ENCODE peak calls at places on chromosome 3, in nine cellular contexts. B is SJSA1; N is stimulated activated CD8-positive, alpha-beta memory T cell treated with anti-CD3 and anti-CD28 coated beads, Interleukin-15, amount 100 ng/mL, for 48 hours; M is occipital lobe; X is NCI-H524; F is Right ventricle myocardium inferior; W is adrenal gland; Y is Caki2; Q is activated CD4-positive, alpha-beta T cell treated with anti-CD3 and anti-CD28 coated beads, Interleukin-2, amount 50 U/mL, for 1 hour. K is an unnamed sample.

GRCh38 chr3:183353421-183353820 is 75.0 kb downstream of the MCF2L2 start:
- DNase-seq in B (no peak), N (no peak), M (no peak), X (no peak), F (no peak), W (no peak), Y (no peak), Q (no peak), K (no peak)

GRCh38 chr3:134029256-134029733 is 430 bp downstream of the SLCO2A1 start:
- DNase-seq in B (no peak), N (no peak), M (no peak), X (peak; percentile 11), F (no peak), W (no peak), Y (peak; percentile 10), Q (no peak), K (no peak)

GRCh38 chr3:115550285-115550741 is 73.0 kb upstream of the GAP43 start:
- DNase-seq in B (no peak), N (no peak), M (no peak), X (no peak), F (no peak), W (no peak), Y (no peak), Q (no peak), K (no peak)

GRCh38 chr3:54180926-54181325 is 58.6 kb downstream of the CACNA2D3 start:
- DNase-seq in B (no peak), N (no peak), M (no peak), X (no peak), F (no peak), W (no peak), Y (no peak), Q (no peak), K (no peak)

GRCh38 chr3:25662921-25663320 is 1.8 kb downstream of the TOP2B start:
- DNase-seq in B (no peak), N (no peak), M (no peak), X (no peak), F (no peak), W (no peak), Y (no peak), Q (no peak), K (no peak)

GRCh38 chr3:128496602-128497304 is 3.8 kb upstream of the GATA2 start:
- DNase-seq in B (no peak), N (no peak), M (no peak), X (no peak), F (peak; percentile 72), W (peak; percentile 38), Y (no peak), Q (no peak), K (no peak)

GRCh38 chr3:183061431-183062172 is 37.7 kb downstream of the MCCC1 start:
- DNase-seq in B (no peak), N (no peak), M (no peak), X (no peak), F (no peak), W (no peak), Y (no peak), Q (no peak), K (no peak)

GRCh38 chr3:24773798-24774197 is 279.1 kb upstream of the THRB start:
- DNase-seq in B (peak; percentile 63), N (no peak), M (peak; percentile 29), X (peak; percentile 49), F (no peak), W (peak; percentile 50), Y (peak; percentile 17), Q (no peak), K (peak; percentile 7)

GRCh38 chr3:63328386-63328785 is 50.3 kb downstream of the SYNPR start:
- DNase-seq in B (no peak), N (no peak), M (no peak), X (no peak), F (no peak), W (no peak), Y (peak; percentile 30), Q (no peak), K (no peak)